ENCODE peak calls at places on chromosomes 11 and 22, in nine cellular contexts. T is astrocyte of the spinal cord, G is brain microvascular endothelial cell, W is adrenal gland, B is GM23338, M is pancreas, O is PC-9, V is HFFc6, F is AG04449. D is an unnamed sample.

GRCh38 chr22:50308597-50308935 is 1.1 kb upstream of the PLXNB2 start:
- DNase-seq in F (no peak), G (no peak), V (peak), B (no peak), O (peak), M (no peak), T (no peak), W (peak), D (peak)

GRCh38 chr11:73760066-73760679 is 701 bp downstream of the RAB6A start:
- DNase-seq in F (no peak), T (peak), G (no peak), O (peak), B (peak), W (peak), V (peak), M (peak), D (peak)

GRCh38 chr11:128662960-128663359 is 30.9 kb upstream of the FLI1 start:
- DNase-seq in O (no peak), M (no peak), F (no peak), V (no peak), G (no peak), W (no peak), T (no peak), B (no peak), D (no peak)

GRCh38 chr11:47724041-47724729 is 9.0 kb upstream of the AGBL2 start:
- DNase-seq in M (peak), F (no peak), V (no peak), T (peak), G (peak), B (no peak), O (no peak), W (peak), D (peak)

GRCh38 chr11:117618956-117619355 is 178.1 kb downstream of the DSCAML1 start:
- DNase-seq in W (peak), O (no peak), T (no peak), G (no peak), F (no peak), V (no peak), B (peak), M (no peak), D (no peak)

GRCh38 chr11:94219771-94220170 is 84.6 kb upstream of the IZUMO1R start:
- DNase-seq in B (peak), V (no peak), G (no peak), W (no peak), T (no peak), O (peak), M (no peak), F (no peak), D (no peak)

GRCh38 chr11:57340228-57340627 is 2.1 kb downstream of the P2RX3 start:
- DNase-seq in T (no peak), G (no peak), B (peak), V (no peak), M (no peak), W (no peak), O (no peak), F (no peak), D (no peak)

GRCh38 chr22:28299760-28300159 is 379.9 kb downstream of the TTC28 start:
- DNase-seq in G (no peak), F (no peak), T (peak), B (no peak), M (no peak), V (no peak), W (no peak), O (no peak), D (no peak)

GRCh38 chr22:29344137-29344536 is 28.6 kb upstream of the RASL10A start:
- DNase-seq in T (peak), F (peak), O (peak), M (peak), B (no peak), V (peak), G (peak), W (peak), D (peak)

GRCh38 chr22:42646569-42647525 is 2.3 kb downstream of the CYB5R3 start:
- DNase-seq in V (no peak), M (peak), T (no peak), B (no peak), O (no peak), F (no peak), W (peak), G (no peak), D (peak)

GRCh38 chr22:22244337-22245250 is at the start of gene VPREB1:
- DNase-seq in M (no peak), B (no peak), O (no peak), G (no peak), V (no peak), F (no peak), T (no peak), W (no peak), D (no peak)

GRCh38 chr22:49348631-49349030 is 479.0 kb downstream of the BRD1 start:
- DNase-seq in W (no peak), V (no peak), F (no peak), B (no peak), T (no peak), O (no peak), M (no peak), G (no peak), D (no peak)

GRCh38 chr11:24386551-24387404 is 110.1 kb upstream of the LUZP2 start:
- DNase-seq in O (no peak), W (no peak), B (peak), V (peak), F (peak), T (peak), G (peak), M (no peak), D (no peak)

GRCh38 chr11:60981515-60981914 is 10.0 kb downstream of the CD6 start:
- DNase-seq in V (no peak), W (no peak), O (no peak), T (no peak), F (no peak), B (no peak), G (no peak), M (no peak), D (no peak)

GRCh38 chr22:49847751-49848689 is 5.6 kb upstream of the ZBED4 start:
- DNase-seq in G (no peak), T (no peak), B (peak), F (no peak), O (no peak), V (no peak), W (no peak), M (peak), D (no peak)

GRCh38 chr22:26672060-26672471 is 14.7 kb downstream of the MIAT start:
- DNase-seq in G (no peak), T (no peak), O (no peak), M (no peak), W (no peak), B (no peak), V (no peak), F (no peak), D (peak)

GRCh38 chr11:4181780-4182721 is 87.5 kb downstream of the RRM1 start:
- DNase-seq in M (peak), W (peak), B (peak), V (peak), F (no peak), O (peak), G (peak), T (peak), D (peak)

GRCh38 chr11:69321877-69322350 is 28.0 kb downstream of the MYEOV start:
- DNase-seq in G (peak), B (no peak), O (peak), M (no peak), V (peak), W (no peak), T (peak), F (peak), D (peak)

GRCh38 chr11:130407978-130408377 is 20.4 kb downstream of the ADAMTS8 start:
- DNase-seq in O (no peak), T (peak), V (peak), W (peak), B (no peak), F (peak), G (peak), M (peak), D (no peak)

GRCh38 chr22:48931452-48931851 is 896.2 kb downstream of the BRD1 start:
- DNase-seq in B (no peak), M (no peak), W (no peak), O (no peak), G (no peak), F (no peak), T (no peak), V (no peak), D (no peak)

GRCh38 chr22:45860201-45860600 is 116.8 kb downstream of the WNT7B start:
- DNase-seq in M (no peak), T (no peak), B (no peak), G (no peak), W (peak), F (no peak), V (no peak), O (no peak), D (no peak)

GRCh38 chr11:1505480-1505879 is 18.9 kb upstream of the MOB2 start:
- DNase-seq in V (no peak), W (no peak), G (no peak), B (peak), M (no peak), T (no peak), F (no peak), O (no peak), D (peak)

GRCh38 chr11:108743851-108744250 is 79.0 kb downstream of the DDX10 start:
- DNase-seq in F (no peak), G (no peak), O (no peak), M (no peak), V (no peak), B (no peak), W (no peak), T (no peak), D (no peak)

GRCh38 chr22:33034753-33035152 is 23.4 kb downstream of the SYN3 start:
- DNase-seq in F (no peak), T (no peak), O (no peak), G (no peak), M (no peak), B (no peak), W (peak), V (no peak), D (peak)

GRCh38 chr22:24588370-24588755 is 4.5 kb downstream of the LRRC75B start:
- DNase-seq in G (no peak), T (peak), W (no peak), M (peak), O (peak), F (no peak), B (no peak), V (no peak), D (no peak)

GRCh38 chr11:15747671-15748070 is 608.7 kb downstream of the SOX6 start:
- DNase-seq in V (no peak), F (no peak), W (no peak), B (no peak), O (no peak), T (no peak), M (no peak), G (no peak), D (no peak)

GRCh38 chr11:128616158-128616557 is 28.8 kb upstream of the ETS1 start:
- DNase-seq in O (no peak), M (no peak), G (no peak), F (no peak), W (no peak), B (no peak), V (no peak), T (no peak), D (no peak)

GRCh38 chr11:68968306-68969255 is 12.2 kb downstream of the MRGPRD start:
- DNase-seq in T (no peak), V (peak), O (no peak), W (no peak), G (no peak), M (no peak), B (peak), F (no peak), D (no peak)

GRCh38 chr11:112634551-112634950 is 326.7 kb upstream of the NCAM1 start:
- DNase-seq in T (no peak), W (no peak), F (no peak), V (no peak), O (no peak), M (no peak), B (peak), G (no peak), D (no peak)

GRCh38 chr11:76606102-76606793 is 64.3 kb downstream of the LRRC32 start:
- DNase-seq in F (no peak), B (no peak), V (no peak), T (no peak), O (no peak), G (no peak), W (peak), M (no peak), D (no peak)

GRCh38 chr22:16601437-16602223 is 9.0 kb upstream of the CCT8L2 start:
- DNase-seq in T (no peak), B (peak), M (peak), G (no peak), F (no peak), O (no peak), V (no peak), W (no peak), D (no peak)

GRCh38 chr11:34188181-34188580 is 82.8 kb downstream of the NAT10 start:
- DNase-seq in F (no peak), B (peak), W (no peak), O (no peak), T (no peak), M (no peak), G (no peak), V (no peak), D (no peak)

GRCh38 chr22:33352768-33353167 is 294.6 kb upstream of the SYN3 start:
- DNase-seq in T (no peak), F (no peak), M (no peak), V (no peak), O (no peak), W (no peak), B (no peak), G (no peak), D (no peak)

GRCh38 chr11:36452231-36452630 is 57.8 kb downstream of the TRAF6 start:
- DNase-seq in F (no peak), W (no peak), O (no peak), B (no peak), G (no peak), V (no peak), M (no peak), T (peak), D (no peak)

GRCh38 chr11:131397666-131398065 is 27.3 kb downstream of the NTM start:
- DNase-seq in F (no peak), M (no peak), W (no peak), V (no peak), G (no peak), T (no peak), B (no peak), O (no peak), D (no peak)

GRCh38 chr11:3073029-3073435 is 15.8 kb upstream of the CARS1 start:
- DNase-seq in T (peak), O (no peak), W (no peak), G (no peak), F (no peak), B (no peak), M (no peak), V (no peak), D (no peak)

DNA sequence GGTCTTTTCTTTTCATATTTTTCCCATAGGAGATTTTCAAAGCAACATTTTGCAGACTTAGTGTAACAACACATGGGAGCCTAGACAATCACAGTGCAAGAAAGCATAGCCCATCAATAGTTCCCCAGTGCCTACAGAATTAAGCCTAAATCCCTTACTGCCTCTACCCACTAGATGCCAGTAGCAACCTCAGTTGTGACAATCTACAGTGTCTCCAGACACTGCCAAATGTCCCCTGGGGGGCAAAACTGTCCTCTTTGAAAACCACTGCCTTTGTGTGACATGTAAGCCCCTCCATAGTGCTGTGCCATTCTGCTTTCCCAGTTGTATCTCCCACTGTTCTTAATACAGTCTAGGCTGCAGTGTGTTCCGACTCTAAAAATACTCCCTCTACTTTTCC is 1329.0 kb downstream of the LRRC4C start:
- DNase-seq in G (no peak), O (no peak), T (no peak), B (peak), F (no peak), V (no peak), W (no peak), M (no peak), D (no peak)
- TF ChIP-seq CTCF in G (no peak), O (no peak), T (peak), B (peak), F (no peak), V (no peak), W (no peak), M (no peak), D (peak)

DNA sequence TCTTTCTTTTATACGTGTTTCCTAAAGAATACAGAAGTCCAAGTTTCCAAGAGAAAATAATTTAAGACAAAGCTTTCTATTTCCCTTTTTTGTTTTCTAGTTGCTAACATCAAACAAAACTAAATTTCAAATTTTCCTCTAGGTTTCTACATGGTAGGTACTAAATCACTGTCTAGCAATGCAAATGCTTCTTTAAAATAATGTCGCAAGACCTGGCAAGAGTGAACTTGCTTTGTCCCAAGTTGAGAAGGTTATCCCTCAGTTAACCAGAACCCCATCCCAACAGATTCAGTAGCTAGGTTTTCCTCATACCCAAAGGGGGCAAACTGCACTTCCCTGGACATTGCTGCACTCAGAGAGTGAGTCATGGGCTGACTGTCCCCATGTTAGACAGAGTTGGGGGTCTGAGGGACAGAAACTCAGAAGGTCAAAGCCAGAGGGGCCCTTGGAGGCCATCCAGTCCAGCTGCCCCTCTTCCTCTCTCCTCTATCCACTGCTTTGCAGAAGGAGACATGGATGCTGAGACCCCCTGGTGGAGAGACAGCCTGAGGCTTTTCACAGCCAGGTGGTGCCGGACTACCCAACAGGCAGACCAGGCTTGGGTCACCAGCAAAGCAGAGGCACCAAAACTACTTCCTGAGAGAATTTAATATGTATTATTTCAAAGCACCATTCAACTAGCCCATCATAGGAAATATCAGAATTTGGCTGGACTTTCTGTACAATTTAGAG is 23.1 kb downstream of the OR2AT4 start:
- DNase-seq in G (no peak), V (no peak), W (no peak), T (no peak), F (no peak), M (no peak), B (peak), O (no peak), D (no peak)
- TF ChIP-seq CTCF in G (peak), V (peak), W (no peak), T (peak), F (no peak), M (no peak), B (peak), O (no peak), D (no peak)

DNA sequence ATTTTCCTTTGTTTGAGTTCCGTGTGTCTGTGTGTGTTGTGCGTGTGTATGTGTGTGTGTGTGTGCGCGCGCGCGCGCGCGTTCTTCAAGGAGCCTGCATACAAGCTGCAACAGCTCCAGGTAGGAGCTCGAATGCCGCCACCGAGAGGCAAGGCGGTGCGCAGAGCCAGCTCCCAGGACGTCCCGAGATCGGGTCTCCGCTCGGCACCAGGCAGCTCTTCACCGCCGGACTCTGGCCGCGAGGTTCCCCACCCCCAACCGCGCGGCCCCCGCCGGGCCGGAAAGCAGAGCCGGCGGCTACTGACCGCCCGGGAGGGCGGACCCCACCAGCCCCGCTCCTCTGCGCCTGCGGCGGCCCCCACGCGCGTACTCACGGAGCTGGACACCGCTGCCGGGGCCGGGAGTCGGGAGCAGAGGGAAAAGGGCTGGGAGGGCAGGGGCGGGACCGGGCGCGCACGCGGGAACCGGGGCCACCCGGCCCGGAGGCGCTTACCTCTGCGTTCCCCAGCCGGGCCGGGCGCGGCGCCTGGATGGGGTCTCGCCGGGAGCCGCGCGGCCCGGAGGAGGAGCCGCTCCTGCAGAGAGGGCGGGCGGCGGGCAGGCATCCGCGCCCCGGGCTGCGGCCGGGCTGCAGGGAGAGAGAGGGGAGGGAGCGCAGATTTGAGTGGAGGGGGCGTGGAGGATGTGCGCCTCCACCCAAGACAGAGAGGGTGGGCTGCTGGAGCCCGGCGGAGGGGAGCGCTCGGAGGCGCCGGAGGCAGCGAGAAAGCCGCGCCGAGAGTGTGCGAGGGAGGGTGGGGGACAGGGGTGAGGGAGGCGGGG is 40.3 kb upstream of the AKIP1 start:
- DNase-seq in G (peak), B (peak), F (no peak), O (peak), M (peak), T (peak), V (peak), W (peak), D (peak)
- TF ChIP-seq CTCF in G (no peak), B (peak), F (no peak), O (no peak), M (no peak), T (peak), V (peak), W (no peak), D (no peak)

GRCh38 chr11:119319702-119320592 is 3.0 kb upstream of the MCAM start:
- DNase-seq in V (no peak), B (no peak), W (no peak), G (no peak), M (no peak), F (no peak), O (no peak), T (no peak), D (peak)
- TF ChIP-seq CTCF in V (no peak), B (no peak), W (no peak), G (no peak), M (no peak), F (no peak), O (no peak), T (no peak), D (no peak)

DNA sequence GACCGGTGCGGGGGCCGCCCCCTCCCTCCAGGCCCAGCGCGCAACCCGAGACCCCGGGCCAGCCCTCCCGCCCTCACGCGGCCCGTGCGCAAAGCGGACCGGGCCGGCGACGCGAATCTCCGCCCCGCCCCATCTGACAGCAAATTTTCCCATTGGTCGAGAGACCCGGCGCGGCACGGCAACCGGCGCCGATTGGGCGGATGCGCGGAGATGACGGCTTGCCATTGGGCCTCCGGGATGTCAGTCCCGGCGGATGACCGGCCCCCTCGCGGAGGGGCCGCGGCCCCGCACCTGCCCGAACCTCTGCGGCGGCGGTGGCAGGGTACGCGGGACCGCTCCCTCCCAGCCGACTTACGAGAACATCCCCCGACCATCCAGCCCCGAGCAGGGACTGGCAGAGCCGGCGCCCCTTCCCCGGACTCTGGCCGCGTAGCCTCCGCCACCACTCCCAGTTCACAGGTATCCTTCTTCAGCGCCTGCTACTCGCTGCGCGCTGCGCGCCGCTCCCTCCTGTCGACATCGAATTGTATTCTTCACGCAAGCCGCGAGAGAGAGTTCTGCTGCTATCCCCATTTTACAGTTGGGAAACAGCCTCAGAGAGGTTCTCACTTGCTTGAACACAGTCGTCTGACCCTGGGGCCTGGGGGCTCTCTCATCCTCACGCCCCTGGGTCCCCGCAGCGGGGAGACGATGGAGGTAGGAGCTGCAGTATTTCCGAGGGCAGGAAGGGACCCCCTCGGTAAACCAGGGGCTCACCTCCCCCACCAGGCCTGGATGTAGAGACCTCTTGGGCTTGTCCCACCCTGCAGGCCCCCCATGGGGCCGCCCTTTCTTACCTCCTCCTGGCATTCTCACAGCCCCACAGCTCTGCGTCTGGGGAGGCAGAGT is at the start of gene ARVCF:
- DNase-seq in T (peak), M (peak), F (peak), O (peak), G (peak), B (peak), V (peak), W (peak), D (peak)
- TF ChIP-seq CTCF in T (no peak), M (peak), F (no peak), O (no peak), G (no peak), B (no peak), V (peak), W (peak), D (peak)

D was measured in right lobe of liver.